ENCODE peak calls at places on chromosome 3, in eight cellular contexts. S, P, V, K, O, Y, J and E are unnamed samples.

GRCh38 chr3:88057650-88058321 is 1.0 kb downstream of the CGGBP1 start:
- DNase-seq in Y (no peak), O (no peak), S (no peak), V (no peak), J (peak), K (no peak), P (no peak), E (peak)

GRCh38 chr3:63975705-63976104 is 47.6 kb downstream of the PSMD6 start:
- DNase-seq in K (peak), S (no peak), V (no peak), P (peak), J (no peak), Y (no peak), O (peak), E (peak)

GRCh38 chr3:64681827-64682226 is 6.0 kb downstream of the ADAMTS9 start:
- DNase-seq in S (no peak), Y (no peak), P (no peak), K (no peak), J (no peak), O (no peak), V (no peak), E (no peak)

GRCh38 chr3:30112904-30113484 is 493.4 kb upstream of the TGFBR2 start:
- DNase-seq in Y (no peak), K (peak), O (no peak), S (no peak), J (peak), P (no peak), V (no peak), E (no peak)

GRCh38 chr3:65575376-65575840 is 463.3 kb downstream of the MAGI1 start:
- DNase-seq in P (no peak), Y (no peak), K (peak), O (no peak), V (no peak), J (no peak), S (no peak), E (no peak)

GRCh38 chr3:146953523-146954125 is 348.5 kb upstream of the PLSCR5 start:
- DNase-seq in P (no peak), Y (no peak), O (no peak), K (no peak), S (no peak), V (no peak), J (peak), E (no peak)

GRCh38 chr3:73098026-73098425 is 36.6 kb downstream of the EBLN2 start:
- DNase-seq in V (no peak), J (no peak), P (no peak), O (no peak), Y (no peak), S (no peak), K (no peak), E (no peak)

GRCh38 chr3:14376348-14377043 is 25.9 kb upstream of the SLC6A6 start:
- DNase-seq in P (no peak), S (no peak), K (no peak), O (no peak), Y (no peak), V (no peak), J (no peak), E (no peak)

GRCh38 chr3:113249111-113249510 is 37.8 kb downstream of the BOC start:
- DNase-seq in J (no peak), P (peak), S (no peak), V (peak), Y (no peak), O (no peak), K (peak), E (no peak)
- H3K27ac ChIP-seq in J (no peak), P (no peak), S (no peak), V (peak), Y (no peak), O (no peak), K (no peak), E (no peak)

DNA sequence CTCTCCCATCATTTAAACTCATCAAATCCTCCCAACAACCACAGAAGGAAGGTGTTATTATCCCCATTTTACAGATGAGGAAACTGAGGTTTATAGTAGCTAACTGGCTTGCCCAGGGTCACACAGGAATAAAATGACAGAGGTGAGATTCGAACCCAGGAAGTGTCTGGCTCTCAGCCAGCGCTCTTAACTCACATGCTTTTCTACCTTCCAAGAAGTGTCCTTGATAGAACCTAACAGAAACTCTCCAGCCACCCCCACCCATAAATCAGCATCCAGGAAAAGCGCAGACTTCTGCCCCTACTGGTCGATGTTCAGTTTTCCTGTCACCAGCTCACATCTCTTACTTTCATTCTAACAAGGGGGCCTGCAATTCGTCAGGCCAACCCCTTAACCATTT is 51.7 kb downstream of the SPATA12 start:
- DNase-seq in O (no peak), V (no peak), Y (no peak), S (no peak), P (no peak), K (no peak), J (peak), E (no peak)
- TF ChIP-seq CTCF in O (no peak), V (no peak), Y (peak), S (peak), P (no peak), K (no peak), J (peak), E (no peak)

DNA sequence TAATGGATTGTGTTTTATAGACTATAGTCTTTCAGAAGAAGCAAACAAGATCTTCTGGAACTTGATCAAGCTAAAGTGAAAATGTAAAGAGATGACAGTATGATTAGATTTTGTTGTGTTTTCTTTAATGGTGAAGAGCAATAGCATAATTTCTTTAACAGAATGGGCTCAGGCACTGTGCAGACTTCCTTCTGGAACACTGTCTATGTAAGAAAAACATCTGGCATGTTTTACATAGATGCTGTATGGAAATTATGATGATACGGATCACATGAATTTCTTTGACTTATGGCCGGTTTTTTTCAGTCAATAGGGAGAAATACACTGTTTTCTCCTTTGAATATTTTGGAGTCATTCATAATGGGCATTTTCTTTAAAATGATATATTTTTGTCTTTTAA is 42.6 kb downstream of the PHLDB2 start:
- DNase-seq in V (no peak), K (no peak), P (no peak), O (no peak), J (no peak), Y (no peak), S (no peak), E (no peak)
- H3K27ac ChIP-seq in V (no peak), K (no peak), P (no peak), O (no peak), J (no peak), Y (no peak), S (no peak), E (no peak)

GRCh38 chr3:194574639-194575483 is 58.4 kb downstream of the TMEM44 start:
- DNase-seq in V (no peak), P (no peak), Y (no peak), O (no peak), S (no peak), J (no peak), K (peak), E (no peak)
- TF ChIP-seq CTCF in V (no peak), P (no peak), Y (peak), O (no peak), S (no peak), J (no peak), K (no peak), E (no peak)

GRCh38 chr3:69011331-69011730 is 2.2 kb downstream of the EOGT start:
- DNase-seq in V (no peak), P (no peak), K (no peak), O (no peak), S (no peak), J (no peak), Y (no peak), E (no peak)
- H3K27ac ChIP-seq in V (peak), P (no peak), K (no peak), O (no peak), S (peak), J (no peak), Y (peak), E (peak)

GRCh38 chr3:20515834-20516233 is 329.8 kb upstream of the SGO1 start:
- DNase-seq in K (no peak), S (no peak), O (no peak), V (no peak), P (no peak), Y (no peak), J (no peak), E (no peak)

GRCh38 chr3:20510396-20510795 is 324.4 kb upstream of the SGO1 start:
- DNase-seq in Y (no peak), J (no peak), V (no peak), K (no peak), S (no peak), P (no peak), O (no peak), E (no peak)

GRCh38 chr3:20511863-20512262 is 325.9 kb upstream of the SGO1 start:
- DNase-seq in O (no peak), S (no peak), Y (no peak), J (peak), K (peak), V (no peak), P (no peak), E (no peak)
- TF ChIP-seq CTCF in O (peak), S (peak), Y (peak), J (peak), K (peak), V (no peak), P (peak), E (peak)

GRCh38 chr3:40012381-40012780 is 203.0 kb downstream of the MYRIP start:
- DNase-seq in V (no peak), Y (no peak), K (no peak), O (no peak), S (no peak), J (no peak), P (no peak), E (no peak)
- H3K27ac ChIP-seq in V (no peak), Y (no peak), K (no peak), O (no peak), S (no peak), J (no peak), P (no peak), E (no peak)

GRCh38 chr3:81869380-81869779 is 107.9 kb upstream of the GBE1 start:
- DNase-seq in Y (no peak), V (no peak), O (no peak), S (no peak), K (no peak), P (no peak), J (no peak), E (no peak)
- TF ChIP-seq CTCF in Y (no peak), V (no peak), O (no peak), S (no peak), K (no peak), P (no peak), J (no peak), E (no peak)

DNA sequence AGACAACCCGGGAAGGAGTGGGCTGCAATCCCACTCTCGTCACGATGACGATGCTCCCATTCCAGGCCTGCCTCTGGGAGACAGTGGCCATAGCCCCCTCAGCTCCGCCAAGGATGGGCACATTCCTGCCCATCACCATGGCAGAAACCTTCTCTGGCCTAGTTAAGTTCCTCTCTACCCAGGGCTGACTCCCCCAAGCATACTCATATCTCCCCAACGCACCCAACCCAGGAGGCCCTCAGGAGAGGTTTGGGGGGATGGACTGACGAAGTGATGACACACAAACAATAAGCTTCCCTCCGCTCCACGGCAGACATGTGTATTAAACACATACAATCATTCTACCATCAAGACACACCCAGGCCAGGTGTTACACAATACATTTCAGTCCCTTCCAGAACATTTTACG is 60.1 kb downstream of the VGLL4 start:
- DNase-seq in S (no peak), K (peak), Y (no peak), J (no peak), O (no peak), V (no peak), P (peak), E (no peak)
- H3K27ac ChIP-seq in S (peak), K (peak), Y (no peak), J (peak), O (no peak), V (peak), P (no peak), E (no peak)

DNA sequence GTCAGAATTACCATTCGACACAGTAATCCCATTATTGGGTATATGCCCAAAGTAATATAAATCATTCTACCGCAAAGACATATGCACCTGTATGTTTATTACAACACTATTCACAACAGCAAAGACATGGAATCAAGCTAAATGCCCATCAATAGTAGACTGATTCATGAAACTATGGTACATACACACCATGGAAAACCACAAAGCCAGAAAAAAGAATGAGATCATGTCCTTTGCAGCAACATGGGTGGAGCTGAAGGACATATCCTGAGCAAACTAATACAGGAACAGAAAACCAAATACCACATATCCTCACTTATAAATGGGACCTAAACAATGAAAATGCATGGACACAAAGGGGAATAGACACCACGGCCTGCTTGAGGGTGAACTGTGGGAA is 11.1 kb upstream of the MCF2L2 start:
- DNase-seq in J (no peak), O (no peak), V (no peak), S (no peak), Y (no peak), P (no peak), K (no peak), E (no peak)
- TF ChIP-seq CTCF in J (no peak), O (no peak), V (no peak), S (no peak), Y (no peak), P (no peak), K (no peak), E (no peak)